ENCODE peak calls at places on chromosomes 3 and 15, in six cellular contexts. Q is K562, K is breast epithelium, M is HepG2, C is HL-60, P is H1. H is an unnamed sample.

GRCh38 chr15:40454904-40455391 is 14.2 kb downstream of the BAHD1 start:
- DNase-seq in Q (no peak), K (no peak), M (no peak), C (no peak), P (no peak), H (no peak)

GRCh38 chr3:153171918-153172317 is 9.9 kb downstream of the RAP2B start:
- DNase-seq in Q (no peak), K (no peak), M (no peak), C (no peak), P (no peak), H (no peak)

GRCh38 chr3:141115752-141116541 is 64.8 kb downstream of the SPSB4 start:
- DNase-seq in Q (no peak), K (no peak), M (no peak), C (no peak), P (no peak), H (peak; percentile 90)

GRCh38 chr15:75731248-75732100 is 18.8 kb upstream of the CSPG4 start:
- DNase-seq in Q (no peak), K (no peak), M (no peak), C (no peak), P (no peak), H (no peak)

GRCh38 chr3:105791919-105792786 is 76.7 kb downstream of the CBLB start:
- DNase-seq in Q (no peak), K (peak; percentile 53), M (peak; percentile 60), C (no peak), P (no peak), H (no peak)

GRCh38 chr3:46208167-46208704 is at the start of gene CCR1:
- DNase-seq in Q (no peak), K (peak; percentile 38), M (peak; percentile 37), C (peak; percentile 65), P (peak; percentile 17), H (no peak)

GRCh38 chr15:79769081-79769481 is 127.7 kb downstream of the MTHFS start:
- DNase-seq in Q (no peak), K (peak; percentile 21), M (peak; percentile 19), C (no peak), P (no peak), H (no peak)

GRCh38 chr3:124439586-124439985 is 290.7 kb upstream of the UMPS start:
- DNase-seq in Q (no peak), K (no peak), M (no peak), C (no peak), P (no peak), H (no peak)

GRCh38 chr15:57213783-57214366 is 162.4 kb upstream of the CGNL1 start:
- DNase-seq in Q (no peak), K (no peak), M (peak; percentile 41), C (peak; percentile 36), P (no peak), H (no peak)

GRCh38 chr3:134039161-134039862 is 9.6 kb upstream of the SLCO2A1 start:
- DNase-seq in Q (peak; percentile 22), K (no peak), M (peak; percentile 40), C (no peak), P (no peak), H (no peak)
- TF ChIP-seq POLR2AphosphoS5 in Q (no peak), K (no peak), M (no peak), C (no peak), P (no peak), H (no peak)

DNA sequence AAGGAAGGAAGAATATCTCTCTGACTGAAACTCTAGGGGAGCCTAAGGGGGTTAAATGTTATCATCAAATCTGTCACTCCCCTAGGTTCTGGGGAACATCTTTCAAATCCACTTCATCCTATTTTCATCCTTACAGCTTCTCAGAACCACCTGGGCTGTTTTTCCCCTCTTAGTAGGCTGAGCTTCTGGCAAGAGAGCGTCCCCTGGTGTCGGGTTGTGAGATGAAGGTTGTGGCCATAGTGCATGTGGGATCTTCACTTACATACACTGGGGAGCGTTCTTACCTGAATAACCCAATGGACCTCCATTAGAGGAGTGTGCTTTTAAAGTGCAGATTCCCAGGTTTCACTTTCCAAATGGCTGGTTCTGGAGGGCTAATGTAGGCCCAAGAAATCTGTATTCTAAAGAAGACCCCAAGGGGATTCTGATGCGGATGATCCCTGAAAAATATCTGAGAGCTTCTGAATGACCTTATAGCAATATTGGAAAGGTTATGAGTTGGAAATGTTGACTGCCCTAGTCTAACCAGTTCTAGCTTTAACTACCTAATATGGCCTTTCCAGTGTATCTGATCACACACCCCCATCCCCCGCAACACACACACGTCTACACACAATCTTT is 663.7 kb downstream of the AGBL1 start:
- DNase-seq in Q (peak; percentile 9), K (no peak), M (peak; percentile 1), C (no peak), P (peak; percentile 53), H (no peak)
- TF ChIP-seq CTCF in Q (peak; percentile 31), K (peak; percentile 41), M (peak; percentile 36), C (peak; percentile 59), P (peak; percentile 92), H (peak; percentile 19)

DNA sequence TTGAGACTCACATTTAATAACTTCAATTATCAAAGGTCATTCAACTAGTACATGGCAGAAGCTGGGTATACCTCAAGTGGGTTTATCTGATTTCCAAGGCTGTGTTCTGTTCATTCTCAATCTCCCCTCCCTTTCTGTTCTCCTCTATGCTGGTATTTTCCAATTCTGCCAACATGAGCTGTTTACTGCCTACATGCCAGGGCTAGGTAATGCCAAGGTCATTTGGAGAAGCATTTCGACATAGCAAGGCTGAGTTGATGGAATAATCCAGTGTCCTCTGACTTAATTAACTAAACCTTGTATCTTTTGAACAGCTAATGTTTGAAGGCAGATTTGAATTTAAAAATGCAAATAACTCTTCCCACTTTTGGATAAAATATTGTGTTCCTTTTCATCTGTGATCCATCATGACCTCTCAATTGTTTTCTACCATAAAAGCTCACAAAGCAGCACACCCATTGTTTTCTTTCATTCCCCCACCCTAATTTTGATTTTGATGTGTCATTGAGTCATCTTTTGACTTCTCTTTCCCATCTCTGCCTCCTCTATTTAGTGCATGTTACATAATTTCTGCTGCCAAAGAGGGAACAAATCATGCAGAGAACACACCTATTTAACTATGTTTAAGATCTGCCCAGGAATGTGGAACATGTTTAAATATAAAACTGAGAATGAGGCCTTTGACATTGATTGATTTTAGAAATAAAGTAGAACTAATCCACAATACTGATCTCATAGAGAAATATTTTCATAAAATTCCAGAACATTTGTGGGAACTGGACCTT is 308.8 kb upstream of the NR2E3 start:
- DNase-seq in Q (no peak), K (peak; percentile 35), M (peak; percentile 4), C (no peak), P (no peak), H (no peak)
- TF ChIP-seq POLR2AphosphoS5 in Q (no peak), K (no peak), M (no peak), C (no peak), P (no peak), H (no peak)

DNA sequence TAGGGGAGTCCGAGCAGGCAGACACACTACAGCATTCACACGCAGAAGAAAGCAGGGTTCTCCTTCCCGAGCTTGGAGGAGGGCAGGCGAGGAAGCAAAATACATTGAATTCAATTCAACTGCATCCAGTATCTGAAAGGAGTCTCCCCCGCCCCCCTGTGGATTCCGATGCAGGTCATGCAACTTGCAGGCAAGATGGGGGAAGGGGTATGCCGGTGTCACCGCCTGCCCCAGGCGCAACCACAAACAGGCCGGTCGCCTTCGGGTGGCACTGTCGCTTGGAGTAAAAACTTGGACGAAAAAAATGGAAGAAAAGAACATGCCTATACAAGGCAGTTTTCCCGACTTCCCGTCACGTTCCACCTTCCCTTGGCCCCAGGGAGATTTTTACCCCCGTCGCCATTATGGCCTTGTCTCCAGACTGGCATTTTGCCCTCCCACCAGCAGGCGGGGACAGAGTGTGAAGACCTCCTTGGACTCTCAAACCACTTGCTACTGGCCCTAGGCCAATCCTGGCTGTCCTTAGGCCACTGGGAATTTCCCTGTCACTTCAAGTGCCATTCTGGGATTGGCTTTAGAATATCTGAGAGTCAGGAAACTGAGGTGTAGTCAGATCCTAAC is 1.6 kb upstream of the NTRK3 start:
- DNase-seq in Q (peak; percentile 36), K (peak; percentile 59), M (peak; percentile 8), C (no peak), P (peak; percentile 44), H (no peak)
- TF ChIP-seq CTCF in Q (peak; percentile 30), K (no peak), M (no peak), C (no peak), P (peak; percentile 92), H (no peak)

GRCh38 chr3:29614954-29615353 is 334.1 kb downstream of the RBMS3 start:
- DNase-seq in Q (no peak), K (no peak), M (no peak), C (no peak), P (no peak), H (no peak)
- TF ChIP-seq POLR2AphosphoS5 in Q (no peak), K (no peak), M (no peak), C (no peak), P (no peak), H (no peak)